ENCODE peak calls at places on chromosomes 5 and 9, in ten cellular contexts. One of them, this sample, is unnamed.

GRCh38 chr5:81773574-81773973 is 22.7 kb upstream of the SSBP2 start:
- DNase-seq in iPS-NIHi11: no peak
- DNase-seq in foreskin fibroblast: no peak
- DNase-seq in naive thymus-derived CD4-positive, alpha-beta T cell: no peak
- DNase-seq in progenitor cell of endocrine pancreas: no peak
- DNase-seq in AG08396: no peak
- DNase-seq in activated CD4-positive, alpha-beta T cell treated with anti-CD3 and anti-CD28 coated beads for 48 hours: no peak
- DNase-seq in ovary: no peak
- DNase-seq in stimulated activated CD4-positive, alpha-beta T cell treated with anti-CD3 and anti-CD28 coated beads, Interleukin-4, amount 100 ng/mL, for 4 hours: no peak
- DNase-seq in astrocyte of the hippocampus: no peak
- DNase-seq in this sample: no peak

GRCh38 chr5:15322426-15322825 is 177.6 kb upstream of the FBXL7 start:
- DNase-seq in activated CD4-positive, alpha-beta T cell treated with anti-CD3 and anti-CD28 coated beads for 48 hours: no peak
- DNase-seq in AG08396: no peak
- DNase-seq in progenitor cell of endocrine pancreas: no peak
- DNase-seq in stimulated activated CD4-positive, alpha-beta T cell treated with anti-CD3 and anti-CD28 coated beads, Interleukin-4, amount 100 ng/mL, for 4 hours: no peak
- DNase-seq in ovary: no peak
- DNase-seq in iPS-NIHi11: no peak
- DNase-seq in foreskin fibroblast: no peak
- DNase-seq in naive thymus-derived CD4-positive, alpha-beta T cell: no peak
- DNase-seq in astrocyte of the hippocampus: no peak
- DNase-seq in this sample: no peak

GRCh38 chr5:134458676-134459403 is 47.2 kb upstream of the CDKN2AIPNL start:
- DNase-seq in astrocyte of the hippocampus: no peak
- DNase-seq in ovary: no peak
- DNase-seq in AG08396: no peak
- DNase-seq in progenitor cell of endocrine pancreas: no peak
- DNase-seq in iPS-NIHi11: no peak
- DNase-seq in activated CD4-positive, alpha-beta T cell treated with anti-CD3 and anti-CD28 coated beads for 48 hours: no peak
- DNase-seq in stimulated activated CD4-positive, alpha-beta T cell treated with anti-CD3 and anti-CD28 coated beads, Interleukin-4, amount 100 ng/mL, for 4 hours: no peak
- DNase-seq in naive thymus-derived CD4-positive, alpha-beta T cell: no peak
- DNase-seq in foreskin fibroblast: no peak
- DNase-seq in this sample: no peak

GRCh38 chr5:100901851-100902341 is 1.2 kb downstream of the ST8SIA4 start:
- DNase-seq in progenitor cell of endocrine pancreas: no peak
- DNase-seq in stimulated activated CD4-positive, alpha-beta T cell treated with anti-CD3 and anti-CD28 coated beads, Interleukin-4, amount 100 ng/mL, for 4 hours: peak
- DNase-seq in astrocyte of the hippocampus: peak
- DNase-seq in activated CD4-positive, alpha-beta T cell treated with anti-CD3 and anti-CD28 coated beads for 48 hours: peak
- DNase-seq in iPS-NIHi11: peak
- DNase-seq in AG08396: no peak
- DNase-seq in ovary: no peak
- DNase-seq in naive thymus-derived CD4-positive, alpha-beta T cell: peak
- DNase-seq in foreskin fibroblast: no peak
- DNase-seq in this sample: no peak

GRCh38 chr5:54455413-54456157 is at the start of gene HSPB3:
- DNase-seq in naive thymus-derived CD4-positive, alpha-beta T cell: no peak
- DNase-seq in ovary: peak
- DNase-seq in activated CD4-positive, alpha-beta T cell treated with anti-CD3 and anti-CD28 coated beads for 48 hours: no peak
- DNase-seq in stimulated activated CD4-positive, alpha-beta T cell treated with anti-CD3 and anti-CD28 coated beads, Interleukin-4, amount 100 ng/mL, for 4 hours: no peak
- DNase-seq in foreskin fibroblast: peak
- DNase-seq in iPS-NIHi11: no peak
- DNase-seq in AG08396: peak
- DNase-seq in astrocyte of the hippocampus: peak
- DNase-seq in progenitor cell of endocrine pancreas: no peak
- DNase-seq in this sample: peak

GRCh38 chr9:16223074-16223871 is 647.2 kb downstream of the BNC2 start:
- DNase-seq in astrocyte of the hippocampus: no peak
- DNase-seq in progenitor cell of endocrine pancreas: no peak
- DNase-seq in iPS-NIHi11: no peak
- DNase-seq in naive thymus-derived CD4-positive, alpha-beta T cell: no peak
- DNase-seq in foreskin fibroblast: no peak
- DNase-seq in AG08396: no peak
- DNase-seq in activated CD4-positive, alpha-beta T cell treated with anti-CD3 and anti-CD28 coated beads for 48 hours: no peak
- DNase-seq in ovary: no peak
- DNase-seq in stimulated activated CD4-positive, alpha-beta T cell treated with anti-CD3 and anti-CD28 coated beads, Interleukin-4, amount 100 ng/mL, for 4 hours: no peak
- DNase-seq in this sample: no peak

GRCh38 chr9:94472766-94473165 is 82.1 kb upstream of the PCAT7 start:
- DNase-seq in naive thymus-derived CD4-positive, alpha-beta T cell: no peak
- DNase-seq in stimulated activated CD4-positive, alpha-beta T cell treated with anti-CD3 and anti-CD28 coated beads, Interleukin-4, amount 100 ng/mL, for 4 hours: no peak
- DNase-seq in ovary: no peak
- DNase-seq in progenitor cell of endocrine pancreas: no peak
- DNase-seq in AG08396: no peak
- DNase-seq in foreskin fibroblast: no peak
- DNase-seq in astrocyte of the hippocampus: no peak
- DNase-seq in activated CD4-positive, alpha-beta T cell treated with anti-CD3 and anti-CD28 coated beads for 48 hours: no peak
- DNase-seq in iPS-NIHi11: no peak
- DNase-seq in this sample: no peak

GRCh38 chr5:14859980-14860379 is 11.6 kb downstream of the ANKH start:
- DNase-seq in activated CD4-positive, alpha-beta T cell treated with anti-CD3 and anti-CD28 coated beads for 48 hours: no peak
- DNase-seq in AG08396: no peak
- DNase-seq in stimulated activated CD4-positive, alpha-beta T cell treated with anti-CD3 and anti-CD28 coated beads, Interleukin-4, amount 100 ng/mL, for 4 hours: no peak
- DNase-seq in astrocyte of the hippocampus: no peak
- DNase-seq in ovary: no peak
- DNase-seq in progenitor cell of endocrine pancreas: no peak
- DNase-seq in naive thymus-derived CD4-positive, alpha-beta T cell: no peak
- DNase-seq in iPS-NIHi11: no peak
- DNase-seq in foreskin fibroblast: no peak
- DNase-seq in this sample: no peak

GRCh38 chr9:100101608-100102007 is 2.6 kb downstream of the INVS start:
- DNase-seq in AG08396: no peak
- DNase-seq in naive thymus-derived CD4-positive, alpha-beta T cell: no peak
- DNase-seq in foreskin fibroblast: no peak
- DNase-seq in activated CD4-positive, alpha-beta T cell treated with anti-CD3 and anti-CD28 coated beads for 48 hours: no peak
- DNase-seq in ovary: no peak
- DNase-seq in iPS-NIHi11: no peak
- DNase-seq in progenitor cell of endocrine pancreas: no peak
- DNase-seq in stimulated activated CD4-positive, alpha-beta T cell treated with anti-CD3 and anti-CD28 coated beads, Interleukin-4, amount 100 ng/mL, for 4 hours: no peak
- DNase-seq in astrocyte of the hippocampus: no peak
- DNase-seq in this sample: no peak

GRCh38 chr5:6837519-6838110 is 124.4 kb downstream of the TENT4A start:
- DNase-seq in AG08396: peak
- DNase-seq in ovary: peak
- DNase-seq in stimulated activated CD4-positive, alpha-beta T cell treated with anti-CD3 and anti-CD28 coated beads, Interleukin-4, amount 100 ng/mL, for 4 hours: no peak
- DNase-seq in iPS-NIHi11: peak
- DNase-seq in naive thymus-derived CD4-positive, alpha-beta T cell: no peak
- DNase-seq in astrocyte of the hippocampus: no peak
- DNase-seq in foreskin fibroblast: no peak
- DNase-seq in progenitor cell of endocrine pancreas: no peak
- DNase-seq in activated CD4-positive, alpha-beta T cell treated with anti-CD3 and anti-CD28 coated beads for 48 hours: peak
- DNase-seq in this sample: no peak

GRCh38 chr9:122325124-122325523 is 45.7 kb upstream of the PTGS1 start:
- DNase-seq in ovary: no peak
- DNase-seq in activated CD4-positive, alpha-beta T cell treated with anti-CD3 and anti-CD28 coated beads for 48 hours: peak
- DNase-seq in iPS-NIHi11: no peak
- DNase-seq in foreskin fibroblast: no peak
- DNase-seq in astrocyte of the hippocampus: peak
- DNase-seq in progenitor cell of endocrine pancreas: no peak
- DNase-seq in AG08396: peak
- DNase-seq in stimulated activated CD4-positive, alpha-beta T cell treated with anti-CD3 and anti-CD28 coated beads, Interleukin-4, amount 100 ng/mL, for 4 hours: no peak
- DNase-seq in naive thymus-derived CD4-positive, alpha-beta T cell: no peak
- DNase-seq in this sample: peak

GRCh38 chr5:115702025-115702424 is 76.2 kb upstream of the TMED7 start:
- DNase-seq in foreskin fibroblast: no peak
- DNase-seq in progenitor cell of endocrine pancreas: no peak
- DNase-seq in iPS-NIHi11: no peak
- DNase-seq in naive thymus-derived CD4-positive, alpha-beta T cell: no peak
- DNase-seq in AG08396: no peak
- DNase-seq in astrocyte of the hippocampus: no peak
- DNase-seq in ovary: no peak
- DNase-seq in activated CD4-positive, alpha-beta T cell treated with anti-CD3 and anti-CD28 coated beads for 48 hours: no peak
- DNase-seq in stimulated activated CD4-positive, alpha-beta T cell treated with anti-CD3 and anti-CD28 coated beads, Interleukin-4, amount 100 ng/mL, for 4 hours: no peak
- DNase-seq in this sample: no peak

This sample was measured in fibroblast of gingiva.